ENCODE peak calls at places on chromosomes 2 and 18, in seven cellular contexts. One of them, this sample, is unnamed.

GRCh38 chr2:163808406-163808805 is 72.6 kb upstream of the FIGN start:
- DNase-seq in stimulated activated CD4-positive, alpha-beta T cell treated with anti-CD3 and anti-CD28 coated beads, Interleukin-1b, Interleukin-23, amount 100 ng/mL, for 24 hours: no peak
- DNase-seq in prostate gland: no peak
- DNase-seq in germinal center: no peak
- DNase-seq in hypothalamus: no peak
- DNase-seq in H4: no peak
- DNase-seq in kidney epithelial cell: no peak
- DNase-seq in this sample: peak

GRCh38 chr18:31513189-31513907 is 15.4 kb downstream of the DSG2 start:
- DNase-seq in stimulated activated CD4-positive, alpha-beta T cell treated with anti-CD3 and anti-CD28 coated beads, Interleukin-1b, Interleukin-23, amount 100 ng/mL, for 24 hours: no peak
- DNase-seq in prostate gland: no peak
- DNase-seq in germinal center: no peak
- DNase-seq in hypothalamus: no peak
- DNase-seq in H4: peak
- DNase-seq in kidney epithelial cell: peak
- DNase-seq in this sample: no peak

GRCh38 chr2:128638741-128639477 is 320.2 kb upstream of the HS6ST1 start:
- DNase-seq in stimulated activated CD4-positive, alpha-beta T cell treated with anti-CD3 and anti-CD28 coated beads, Interleukin-1b, Interleukin-23, amount 100 ng/mL, for 24 hours: no peak
- DNase-seq in prostate gland: no peak
- DNase-seq in germinal center: no peak
- DNase-seq in hypothalamus: peak
- DNase-seq in H4: peak
- DNase-seq in kidney epithelial cell: no peak
- DNase-seq in this sample: no peak

GRCh38 chr2:145186303-145186702 is 666.4 kb upstream of the ZEB2 start:
- DNase-seq in stimulated activated CD4-positive, alpha-beta T cell treated with anti-CD3 and anti-CD28 coated beads, Interleukin-1b, Interleukin-23, amount 100 ng/mL, for 24 hours: no peak
- DNase-seq in prostate gland: no peak
- DNase-seq in germinal center: peak
- DNase-seq in hypothalamus: no peak
- DNase-seq in H4: no peak
- DNase-seq in kidney epithelial cell: no peak
- DNase-seq in this sample: no peak

GRCh38 chr2:14944562-14945346 is 312.2 kb downstream of the LRATD1 start:
- DNase-seq in stimulated activated CD4-positive, alpha-beta T cell treated with anti-CD3 and anti-CD28 coated beads, Interleukin-1b, Interleukin-23, amount 100 ng/mL, for 24 hours: no peak
- DNase-seq in prostate gland: no peak
- DNase-seq in germinal center: no peak
- DNase-seq in hypothalamus: no peak
- DNase-seq in H4: peak
- DNase-seq in kidney epithelial cell: no peak
- DNase-seq in this sample: peak

GRCh38 chr2:229800997-229801754 is 86.8 kb upstream of the DNER start:
- DNase-seq in stimulated activated CD4-positive, alpha-beta T cell treated with anti-CD3 and anti-CD28 coated beads, Interleukin-1b, Interleukin-23, amount 100 ng/mL, for 24 hours: peak
- DNase-seq in prostate gland: peak
- DNase-seq in germinal center: peak
- DNase-seq in hypothalamus: peak
- DNase-seq in H4: peak
- DNase-seq in kidney epithelial cell: peak
- DNase-seq in this sample: peak

GRCh38 chr2:28754321-28754720 is 2.7 kb downstream of the PPP1CB start:
- DNase-seq in stimulated activated CD4-positive, alpha-beta T cell treated with anti-CD3 and anti-CD28 coated beads, Interleukin-1b, Interleukin-23, amount 100 ng/mL, for 24 hours: no peak
- DNase-seq in prostate gland: no peak
- DNase-seq in germinal center: no peak
- DNase-seq in hypothalamus: no peak
- DNase-seq in H4: no peak
- DNase-seq in kidney epithelial cell: no peak
- DNase-seq in this sample: peak

GRCh38 chr2:102131564-102131963 is 11.0 kb upstream of the IL1R1 start:
- DNase-seq in stimulated activated CD4-positive, alpha-beta T cell treated with anti-CD3 and anti-CD28 coated beads, Interleukin-1b, Interleukin-23, amount 100 ng/mL, for 24 hours: no peak
- DNase-seq in prostate gland: no peak
- DNase-seq in germinal center: no peak
- DNase-seq in hypothalamus: no peak
- DNase-seq in H4: no peak
- DNase-seq in kidney epithelial cell: no peak
- DNase-seq in this sample: no peak

GRCh38 chr2:190451561-190452176 is 43.5 kb downstream of the MFSD6 start:
- DNase-seq in stimulated activated CD4-positive, alpha-beta T cell treated with anti-CD3 and anti-CD28 coated beads, Interleukin-1b, Interleukin-23, amount 100 ng/mL, for 24 hours: no peak
- DNase-seq in prostate gland: no peak
- DNase-seq in germinal center: no peak
- DNase-seq in hypothalamus: no peak
- DNase-seq in H4: no peak
- DNase-seq in kidney epithelial cell: no peak
- DNase-seq in this sample: no peak

GRCh38 chr18:5582849-5583667 is 39.3 kb upstream of the EPB41L3 start:
- DNase-seq in stimulated activated CD4-positive, alpha-beta T cell treated with anti-CD3 and anti-CD28 coated beads, Interleukin-1b, Interleukin-23, amount 100 ng/mL, for 24 hours: no peak
- DNase-seq in prostate gland: no peak
- DNase-seq in germinal center: no peak
- DNase-seq in hypothalamus: no peak
- DNase-seq in H4: no peak
- DNase-seq in kidney epithelial cell: peak
- DNase-seq in this sample: peak

GRCh38 chr2:240917684-240918257 is 11.6 kb downstream of the CROCC2 start:
- DNase-seq in stimulated activated CD4-positive, alpha-beta T cell treated with anti-CD3 and anti-CD28 coated beads, Interleukin-1b, Interleukin-23, amount 100 ng/mL, for 24 hours: no peak
- DNase-seq in prostate gland: no peak
- DNase-seq in germinal center: no peak
- DNase-seq in hypothalamus: no peak
- DNase-seq in H4: no peak
- DNase-seq in kidney epithelial cell: no peak
- DNase-seq in this sample: no peak

GRCh38 chr2:127107622-127107999 is 657 bp upstream of the BIN1 start:
- DNase-seq in stimulated activated CD4-positive, alpha-beta T cell treated with anti-CD3 and anti-CD28 coated beads, Interleukin-1b, Interleukin-23, amount 100 ng/mL, for 24 hours: no peak
- DNase-seq in prostate gland: no peak
- DNase-seq in germinal center: no peak
- DNase-seq in hypothalamus: no peak
- DNase-seq in H4: no peak
- DNase-seq in kidney epithelial cell: no peak
- DNase-seq in this sample: no peak

GRCh38 chr2:8520791-8521344 is 161.0 kb upstream of the ID2 start:
- DNase-seq in stimulated activated CD4-positive, alpha-beta T cell treated with anti-CD3 and anti-CD28 coated beads, Interleukin-1b, Interleukin-23, amount 100 ng/mL, for 24 hours: no peak
- DNase-seq in prostate gland: no peak
- DNase-seq in germinal center: no peak
- DNase-seq in hypothalamus: no peak
- DNase-seq in H4: no peak
- DNase-seq in kidney epithelial cell: no peak
- DNase-seq in this sample: no peak

GRCh38 chr2:29981402-29981801 is 60.0 kb upstream of the ALK start:
- DNase-seq in stimulated activated CD4-positive, alpha-beta T cell treated with anti-CD3 and anti-CD28 coated beads, Interleukin-1b, Interleukin-23, amount 100 ng/mL, for 24 hours: no peak
- DNase-seq in prostate gland: no peak
- DNase-seq in germinal center: no peak
- DNase-seq in hypothalamus: no peak
- DNase-seq in H4: no peak
- DNase-seq in kidney epithelial cell: no peak
- DNase-seq in this sample: no peak

GRCh38 chr2:47069628-47070154 is 85.4 kb downstream of the STPG4 start:
- DNase-seq in stimulated activated CD4-positive, alpha-beta T cell treated with anti-CD3 and anti-CD28 coated beads, Interleukin-1b, Interleukin-23, amount 100 ng/mL, for 24 hours: no peak
- DNase-seq in prostate gland: peak
- DNase-seq in germinal center: no peak
- DNase-seq in hypothalamus: no peak
- DNase-seq in H4: peak
- DNase-seq in kidney epithelial cell: no peak
- DNase-seq in this sample: peak

GRCh38 chr2:10332402-10333246 is 29.9 kb downstream of the HPCAL1 start:
- DNase-seq in stimulated activated CD4-positive, alpha-beta T cell treated with anti-CD3 and anti-CD28 coated beads, Interleukin-1b, Interleukin-23, amount 100 ng/mL, for 24 hours: no peak
- DNase-seq in prostate gland: no peak
- DNase-seq in germinal center: no peak
- DNase-seq in hypothalamus: no peak
- DNase-seq in H4: no peak
- DNase-seq in kidney epithelial cell: no peak
- DNase-seq in this sample: no peak